ENCODE peak calls at places on chromosomes 6 and 20, in six cellular contexts. One of them, this sample, is unnamed.

GRCh38 chr6:20696676-20697075 is 162.4 kb downstream of the CDKAL1 start:
- DNase-seq in GM12892: no peak
- DNase-seq in transverse colon: no peak
- DNase-seq in right lobe of liver: no peak
- DNase-seq in uterus: no peak
- DNase-seq in lower leg skin: no peak
- DNase-seq in this sample: no peak

GRCh38 chr20:9442858-9443257 is 71.5 kb upstream of the LAMP5 start:
- DNase-seq in lower leg skin: no peak
- DNase-seq in GM12892: no peak
- DNase-seq in transverse colon: no peak
- DNase-seq in right lobe of liver: no peak
- DNase-seq in uterus: no peak
- DNase-seq in this sample: peak; percentile 5

GRCh38 chr6:44034391-44034861 is 92.8 kb downstream of the MRPL14 start:
- DNase-seq in right lobe of liver: no peak
- DNase-seq in uterus: peak; percentile 21
- DNase-seq in lower leg skin: peak; percentile 75
- DNase-seq in transverse colon: no peak
- DNase-seq in GM12892: no peak
- DNase-seq in this sample: no peak

GRCh38 chr6:20810732-20811111 is 276.5 kb downstream of the CDKAL1 start:
- DNase-seq in lower leg skin: no peak
- DNase-seq in uterus: no peak
- DNase-seq in right lobe of liver: no peak
- DNase-seq in GM12892: no peak
- DNase-seq in transverse colon: no peak
- DNase-seq in this sample: no peak

GRCh38 chr20:44491635-44492395 is 16.1 kb downstream of the TTPAL start:
- DNase-seq in lower leg skin: no peak
- DNase-seq in right lobe of liver: no peak
- DNase-seq in transverse colon: peak; percentile 20
- DNase-seq in GM12892: no peak
- DNase-seq in uterus: no peak
- DNase-seq in this sample: no peak

GRCh38 chr6:76418657-76419217 is 346.3 kb upstream of the IMPG1 start:
- DNase-seq in transverse colon: no peak
- DNase-seq in GM12892: no peak
- DNase-seq in uterus: no peak
- DNase-seq in right lobe of liver: no peak
- DNase-seq in lower leg skin: no peak
- DNase-seq in this sample: no peak

GRCh38 chr6:118548136-118548535 is at the start of gene PLN:
- DNase-seq in GM12892: no peak
- DNase-seq in uterus: no peak
- DNase-seq in transverse colon: no peak
- DNase-seq in lower leg skin: no peak
- DNase-seq in right lobe of liver: no peak
- DNase-seq in this sample: no peak

GRCh38 chr20:25136643-25137559 is 55.0 kb upstream of the VSX1 start:
- DNase-seq in transverse colon: peak; percentile 38
- DNase-seq in GM12892: no peak
- DNase-seq in lower leg skin: no peak
- DNase-seq in uterus: peak; percentile 56
- DNase-seq in right lobe of liver: no peak
- DNase-seq in this sample: no peak

GRCh38 chr6:169802790-169803189 is 51.4 kb downstream of the ERMARD start:
- DNase-seq in right lobe of liver: no peak
- DNase-seq in GM12892: no peak
- DNase-seq in transverse colon: no peak
- DNase-seq in uterus: no peak
- DNase-seq in lower leg skin: peak; percentile 20
- DNase-seq in this sample: no peak

DNA sequence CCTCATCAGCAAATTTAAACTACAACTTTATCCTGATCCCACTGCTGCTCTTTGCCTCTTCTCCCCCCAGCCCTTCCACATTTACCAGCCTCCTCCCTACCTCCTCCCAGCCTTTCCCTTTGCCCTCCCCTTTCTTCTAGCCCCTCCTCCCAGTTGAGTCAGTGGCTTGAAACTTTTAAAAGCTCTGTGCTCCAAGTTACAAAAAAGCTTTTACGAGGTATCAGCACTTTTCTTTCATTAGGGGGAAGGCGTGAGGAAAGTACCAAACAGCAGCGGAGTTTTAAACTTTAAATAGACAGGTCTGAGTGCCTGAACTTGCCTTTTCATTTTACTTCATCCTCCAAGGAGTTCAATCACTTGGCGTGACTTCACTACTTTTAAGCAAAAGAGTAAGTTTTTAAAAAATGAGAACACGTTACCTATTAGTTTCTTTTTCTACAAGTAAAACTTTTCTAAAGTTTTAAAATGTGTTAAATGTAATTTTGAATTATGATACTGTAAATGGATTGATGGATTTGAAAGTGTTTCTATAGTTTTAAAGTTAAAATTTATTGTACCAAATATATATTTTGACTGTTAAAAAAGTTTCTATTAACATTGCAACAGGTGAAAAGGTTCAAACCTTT is at the start of gene GJA1:
- DNase-seq in right lobe of liver: no peak
- DNase-seq in uterus: peak; percentile 58
- DNase-seq in GM12892: no peak
- DNase-seq in transverse colon: peak; percentile 12
- DNase-seq in lower leg skin: no peak
- DNase-seq in this sample: no peak
- TF ChIP-seq POLR2A in right lobe of liver: no peak
- TF ChIP-seq POLR2A in uterus: peak; percentile 89
- TF ChIP-seq POLR2A in GM12892: no peak
- TF ChIP-seq POLR2A in transverse colon: peak; percentile 30
- TF ChIP-seq POLR2A in lower leg skin: no peak
- TF ChIP-seq POLR2A in this sample: no peak

DNA sequence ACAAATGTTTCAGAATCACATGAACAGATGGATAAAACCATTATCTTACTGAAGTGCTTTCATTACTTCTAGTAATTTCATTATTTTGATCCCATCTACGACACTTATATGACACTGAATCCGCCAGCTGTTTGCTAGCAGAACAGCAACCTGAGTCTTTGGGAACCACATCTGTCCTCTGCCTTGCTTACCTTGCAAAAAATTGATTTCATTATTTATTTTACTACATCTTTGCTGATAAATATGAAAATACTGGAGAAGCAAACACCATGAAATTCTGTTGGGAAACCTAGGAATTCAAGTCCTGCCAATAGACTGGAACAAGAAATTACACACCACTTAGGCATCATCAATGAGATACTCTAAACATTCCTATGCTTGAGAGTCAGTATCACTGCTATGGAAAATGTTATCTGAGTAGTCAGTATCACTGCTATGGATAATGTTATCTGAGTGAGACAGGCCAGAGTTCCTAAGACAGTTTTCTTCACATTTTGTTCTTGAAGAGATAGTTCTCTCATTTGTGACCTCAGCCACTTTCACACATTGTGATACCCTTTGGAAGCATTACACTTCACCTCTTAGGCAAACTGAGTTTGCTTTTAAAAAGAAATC is 91.9 kb downstream of the PDE10A start:
- DNase-seq in right lobe of liver: no peak
- DNase-seq in lower leg skin: no peak
- DNase-seq in GM12892: no peak
- DNase-seq in uterus: no peak
- DNase-seq in transverse colon: no peak
- DNase-seq in this sample: no peak
- TF ChIP-seq POLR2A in right lobe of liver: no peak
- TF ChIP-seq POLR2A in lower leg skin: no peak
- TF ChIP-seq POLR2A in GM12892: no peak
- TF ChIP-seq POLR2A in uterus: no peak
- TF ChIP-seq POLR2A in transverse colon: no peak
- TF ChIP-seq POLR2A in this sample: no peak

GRCh38 chr6:39791850-39792500 is at the start of gene DAAM2:
- DNase-seq in lower leg skin: peak; percentile 92
- DNase-seq in uterus: peak; percentile 78
- DNase-seq in transverse colon: peak; percentile 50
- DNase-seq in GM12892: no peak
- DNase-seq in right lobe of liver: peak; percentile 65
- DNase-seq in this sample: no peak
- TF ChIP-seq POLR2A in lower leg skin: no peak
- TF ChIP-seq POLR2A in uterus: peak; percentile 59
- TF ChIP-seq POLR2A in transverse colon: no peak
- TF ChIP-seq POLR2A in GM12892: no peak
- TF ChIP-seq POLR2A in right lobe of liver: peak; percentile 51
- TF ChIP-seq POLR2A in this sample: no peak

GRCh38 chr6:89146748-89147715 is 1.2 kb downstream of the PM20D2 start:
- DNase-seq in right lobe of liver: no peak
- DNase-seq in lower leg skin: no peak
- DNase-seq in transverse colon: no peak
- DNase-seq in GM12892: no peak
- DNase-seq in uterus: no peak
- DNase-seq in this sample: no peak

GRCh38 chr6:89145461-89145961 is 344 bp upstream of the PM20D2 start:
- DNase-seq in lower leg skin: no peak
- DNase-seq in uterus: no peak
- DNase-seq in GM12892: peak; percentile 31
- DNase-seq in transverse colon: no peak
- DNase-seq in right lobe of liver: no peak
- DNase-seq in this sample: peak; percentile 37

GRCh38 chr6:89148016-89148750 is 2.3 kb downstream of the PM20D2 start:
- DNase-seq in transverse colon: no peak
- DNase-seq in lower leg skin: no peak
- DNase-seq in GM12892: no peak
- DNase-seq in right lobe of liver: no peak
- DNase-seq in uterus: no peak
- DNase-seq in this sample: no peak

GRCh38 chr6:89144358-89145041 is 1.4 kb upstream of the PM20D2 start:
- DNase-seq in transverse colon: no peak
- DNase-seq in uterus: no peak
- DNase-seq in lower leg skin: no peak
- DNase-seq in GM12892: peak; percentile 13
- DNase-seq in right lobe of liver: no peak
- DNase-seq in this sample: peak; percentile 28

DNA sequence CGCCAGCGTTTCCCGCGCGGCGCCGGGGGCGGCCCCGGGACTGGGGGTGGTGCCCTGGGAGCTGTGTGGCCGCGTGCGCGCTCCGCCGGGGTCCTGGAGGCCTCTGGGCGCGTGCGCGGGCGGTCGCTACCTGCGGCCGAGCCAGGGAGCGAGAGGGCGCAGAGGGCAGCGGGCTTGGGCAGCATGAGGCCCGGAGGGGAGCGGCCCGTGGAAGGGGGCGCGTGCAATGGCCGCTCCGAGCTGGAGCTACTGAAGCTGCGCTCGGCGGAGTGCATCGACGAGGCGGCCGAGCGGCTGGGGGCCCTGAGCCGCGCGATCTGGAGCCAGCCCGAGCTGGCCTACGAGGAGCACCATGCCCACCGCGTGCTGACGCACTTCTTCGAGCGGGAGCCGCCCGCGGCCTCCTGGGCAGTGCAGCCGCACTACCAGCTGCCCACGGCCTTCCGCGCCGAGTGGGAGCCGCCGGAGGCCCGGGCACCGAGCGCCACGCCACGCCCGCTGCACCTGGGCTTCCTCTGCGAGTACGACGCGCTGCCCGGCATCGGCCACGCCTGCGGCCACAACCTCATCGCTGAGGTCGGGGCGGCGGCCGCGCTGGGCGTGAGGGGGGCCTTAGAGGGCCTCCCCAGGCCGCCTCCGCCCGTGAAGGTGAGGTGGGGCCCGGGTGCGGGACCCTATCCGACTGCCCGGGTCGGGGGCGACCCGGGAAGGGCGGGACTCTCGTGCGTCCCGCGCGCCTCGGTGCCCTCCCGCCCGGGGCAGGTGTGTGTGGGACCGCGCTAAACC is at the start of gene PM20D2:
- DNase-seq in transverse colon: peak; percentile 77
- DNase-seq in lower leg skin: peak; percentile 89
- DNase-seq in uterus: peak; percentile 62
- DNase-seq in GM12892: peak; percentile 70
- DNase-seq in right lobe of liver: peak; percentile 79
- DNase-seq in this sample: peak; percentile 73
- TF ChIP-seq POLR2A in transverse colon: peak; percentile 51
- TF ChIP-seq POLR2A in lower leg skin: no peak
- TF ChIP-seq POLR2A in uterus: no peak
- TF ChIP-seq POLR2A in GM12892: peak; percentile 67
- TF ChIP-seq POLR2A in right lobe of liver: peak; percentile 64
- TF ChIP-seq POLR2A in this sample: no peak

DNA sequence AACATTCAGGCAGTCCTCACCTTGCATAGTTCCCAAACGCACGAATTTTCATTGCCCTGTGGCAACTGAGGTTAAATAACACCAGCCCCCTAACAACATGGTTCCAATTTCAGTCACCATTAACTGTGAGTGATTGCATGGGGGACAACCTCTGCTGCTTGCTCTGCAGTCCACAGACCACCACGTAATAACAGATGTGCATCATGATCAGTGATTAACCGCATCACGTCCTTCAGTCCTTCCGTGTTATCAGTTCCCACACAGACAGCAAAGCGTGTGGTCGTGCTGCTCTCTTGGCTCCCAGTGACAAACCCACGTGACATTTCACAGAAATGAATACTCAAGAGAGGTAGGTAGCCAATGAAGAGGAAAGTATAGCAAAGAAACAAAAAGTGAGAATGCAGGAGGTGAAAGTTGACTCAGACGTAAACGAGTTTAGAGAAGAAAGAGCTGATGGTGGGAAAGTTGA is 95.9 kb downstream of the LY86 start:
- DNase-seq in GM12892: peak; percentile 46
- DNase-seq in right lobe of liver: peak; percentile 40
- DNase-seq in uterus: no peak
- DNase-seq in lower leg skin: peak; percentile 28
- DNase-seq in transverse colon: no peak
- DNase-seq in this sample: peak; percentile 54
- TF ChIP-seq POLR2A in GM12892: no peak
- TF ChIP-seq POLR2A in right lobe of liver: no peak
- TF ChIP-seq POLR2A in uterus: no peak
- TF ChIP-seq POLR2A in lower leg skin: no peak
- TF ChIP-seq POLR2A in transverse colon: no peak
- TF ChIP-seq POLR2A in this sample: no peak